ENCODE peak calls at places on chromosome 1, in six cellular contexts. L is fibroblast of mammary gland, T is astrocyte, J is mammary epithelial cell, G is keratinocyte, F is IMR-90. U is an unnamed sample.

GRCh38 chr1:58929667-58930325 is 145.9 kb upstream of the JUN start:
- DNase-seq in J (peak), T (no peak), L (peak), F (no peak), G (no peak), U (no peak)

GRCh38 chr1:47569681-47570470 is 132.0 kb downstream of the FOXD2 start:
- DNase-seq in J (peak), L (peak), G (peak), F (peak), T (peak), U (no peak)

GRCh38 chr1:115718011-115718754 is 50.3 kb downstream of the CASQ2 start:
- DNase-seq in T (peak), F (no peak), J (no peak), G (no peak), L (no peak), U (no peak)

GRCh38 chr1:110214454-110215404 is 4.6 kb downstream of the KCNC4 start:
- DNase-seq in T (no peak), L (no peak), F (peak), G (no peak), J (no peak), U (no peak)

GRCh38 chr1:84698718-84699117 is 8.5 kb upstream of the SSX2IP start:
- DNase-seq in F (peak), J (peak), L (peak), T (peak), G (peak), U (no peak)

GRCh38 chr1:25907473-25908058 is 1.3 kb upstream of the STMN1 start:
- DNase-seq in J (no peak), F (no peak), T (no peak), L (no peak), G (no peak), U (no peak)

GRCh38 chr1:1020000-1020404 is at the start of gene AGRN:
- DNase-seq in F (no peak), T (no peak), J (peak), G (no peak), L (no peak), U (no peak)

GRCh38 chr1:221069178-221069903 is 190.1 kb downstream of the HLX start:
- DNase-seq in F (no peak), G (no peak), L (no peak), J (no peak), T (no peak), U (no peak)

GRCh38 chr1:42998381-42998780 is 39.7 kb upstream of the SLC2A1 start:
- DNase-seq in J (no peak), F (peak), L (no peak), G (no peak), T (peak), U (no peak)

GRCh38 chr1:160647329-160647720 is 481 bp upstream of the SLAMF1 start:
- DNase-seq in G (no peak), T (no peak), J (no peak), F (no peak), L (no peak), U (no peak)
- H3K4me3 ChIP-seq in G (no peak), T (no peak), J (no peak), F (no peak), L (no peak), U (no peak)

DNA sequence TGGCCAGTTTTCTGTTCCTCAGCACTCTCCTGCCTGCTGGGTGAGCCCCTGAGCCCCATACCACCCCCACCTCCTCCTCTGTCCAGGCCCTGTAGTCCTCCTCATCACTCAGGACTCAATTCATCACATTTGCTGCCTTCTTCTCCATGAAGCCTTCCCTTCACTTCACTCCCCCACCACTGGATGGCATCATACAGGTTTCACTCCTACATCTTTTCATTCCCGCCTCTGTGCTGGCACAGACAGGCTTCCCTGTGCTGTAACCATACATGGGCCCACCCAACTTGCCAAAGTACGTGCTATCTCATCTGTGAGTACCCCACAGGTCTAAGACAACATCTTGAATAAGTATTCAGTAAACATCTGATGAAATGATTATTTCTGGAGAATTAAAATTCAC is 56.9 kb downstream of the SLC45A1 start:
- DNase-seq in G (no peak), L (peak), F (peak), J (peak), T (no peak), U (no peak)
- TF ChIP-seq CTCF in G (peak), L (peak), F (peak), J (peak), T (peak), U (peak)

GRCh38 chr1:6414881-6415280 is 4.8 kb downstream of the HES2 start:
- DNase-seq in T (no peak), G (no peak), F (no peak), L (no peak), J (no peak), U (no peak)
- H3K4me3 ChIP-seq in T (no peak), G (no peak), F (no peak), L (no peak), J (no peak), U (no peak)

GRCh38 chr1:180631766-180632325 is at the start of gene XPR1:
- DNase-seq in L (peak), T (peak), G (peak), F (peak), J (peak), U (peak)
- TF ChIP-seq CTCF in L (peak), T (peak), G (peak), F (peak), J (peak), U (peak)

GRCh38 chr1:45013551-45014209 is 1.6 kb downstream of the UROD start:
- DNase-seq in G (no peak), L (no peak), T (no peak), J (no peak), F (no peak), U (no peak)
- H3K4me3 ChIP-seq in G (no peak), L (peak), T (no peak), J (no peak), F (no peak), U (peak)

DNA sequence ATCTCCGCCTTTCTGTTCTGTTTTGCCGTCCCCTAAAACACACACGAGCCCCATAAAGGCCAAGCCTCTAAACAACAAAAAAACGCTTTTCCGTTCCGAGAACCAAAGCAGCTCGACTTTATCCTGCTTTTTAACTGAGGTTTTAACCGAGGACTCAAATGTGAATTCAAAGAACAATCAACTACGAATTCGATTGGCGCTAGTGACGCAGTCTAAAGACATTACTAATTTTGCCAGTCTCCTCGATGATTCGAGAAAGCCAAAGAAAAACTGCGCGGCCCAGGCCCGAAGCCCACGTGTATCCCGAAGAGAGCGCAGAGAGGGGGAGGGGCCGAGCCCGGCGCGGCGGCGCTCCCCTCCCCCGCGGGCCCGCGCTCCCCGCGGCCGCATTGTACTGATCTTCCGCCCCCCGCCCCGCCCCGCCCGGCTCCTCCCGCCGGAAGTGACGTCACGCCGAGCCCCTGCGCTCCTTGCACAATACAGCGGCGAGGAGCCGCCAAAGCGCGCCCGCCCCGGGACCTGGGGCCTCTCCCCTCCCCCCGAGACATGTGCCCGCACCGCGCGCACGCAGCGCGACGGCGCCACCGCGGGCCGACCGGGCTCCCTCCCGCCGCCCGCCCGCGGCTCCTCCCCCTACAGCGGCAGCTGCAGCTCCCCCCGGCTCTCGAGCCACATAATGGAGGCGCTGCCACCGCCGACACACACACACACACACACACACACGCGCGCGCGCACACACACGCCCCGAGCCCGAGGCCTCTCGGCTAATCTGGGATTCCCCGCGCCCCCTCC is 1.4 kb downstream of the HNRNPU start:
- DNase-seq in J (peak), G (no peak), F (peak), T (peak), L (peak), U (peak)
- TF ChIP-seq CTCF in J (no peak), G (no peak), F (no peak), T (no peak), L (no peak), U (no peak)